ENCODE peak calls at places on chromosomes 2 and 18, in four cellular contexts. One of them, this sample, is unnamed.

GRCh38 chr18:69948919-69949537 is 1.4 kb upstream of the CD226 start:
- DNase-seq in T-cell: no peak
- DNase-seq in ovary: no peak
- DNase-seq in dermis microvascular lymphatic vessel endothelial cell: peak
- DNase-seq in this sample: no peak

GRCh38 chr2:20448246-20449046 is 1.6 kb downstream of the RHOB start:
- DNase-seq in T-cell: no peak
- DNase-seq in ovary: peak
- DNase-seq in dermis microvascular lymphatic vessel endothelial cell: peak
- DNase-seq in this sample: no peak

GRCh38 chr18:30093376-30093775 is 949.2 kb downstream of the DSC3 start:
- DNase-seq in T-cell: no peak
- DNase-seq in ovary: no peak
- DNase-seq in dermis microvascular lymphatic vessel endothelial cell: no peak
- DNase-seq in this sample: no peak

GRCh38 chr2:45938649-45939511 is 287.4 kb downstream of the PRKCE start:
- DNase-seq in T-cell: no peak
- DNase-seq in ovary: peak
- DNase-seq in dermis microvascular lymphatic vessel endothelial cell: peak
- DNase-seq in this sample: peak

GRCh38 chr2:202164409-202164808 is 74.0 kb downstream of the SUMO1 start:
- DNase-seq in T-cell: no peak
- DNase-seq in ovary: no peak
- DNase-seq in dermis microvascular lymphatic vessel endothelial cell: no peak
- DNase-seq in this sample: no peak

GRCh38 chr2:209382775-209383174 is 41.1 kb upstream of the MAP2 start:
- DNase-seq in T-cell: no peak
- DNase-seq in ovary: no peak
- DNase-seq in dermis microvascular lymphatic vessel endothelial cell: no peak
- DNase-seq in this sample: no peak

GRCh38 chr2:8754056-8754790 is 72.4 kb downstream of the ID2 start:
- DNase-seq in T-cell: no peak
- DNase-seq in ovary: no peak
- DNase-seq in dermis microvascular lymphatic vessel endothelial cell: no peak
- DNase-seq in this sample: no peak

GRCh38 chr2:239983004-239983778 is 42.0 kb downstream of the NDUFA10 start:
- DNase-seq in T-cell: no peak
- DNase-seq in ovary: no peak
- DNase-seq in dermis microvascular lymphatic vessel endothelial cell: no peak
- DNase-seq in this sample: no peak

GRCh38 chr2:154457291-154457690 is 241.2 kb upstream of the KCNJ3 start:
- DNase-seq in T-cell: no peak
- DNase-seq in ovary: no peak
- DNase-seq in dermis microvascular lymphatic vessel endothelial cell: no peak
- DNase-seq in this sample: no peak

GRCh38 chr18:37383036-37383788 is 182.4 kb downstream of the CELF4 start:
- DNase-seq in T-cell: no peak
- DNase-seq in ovary: no peak
- DNase-seq in dermis microvascular lymphatic vessel endothelial cell: no peak
- DNase-seq in this sample: no peak

GRCh38 chr18:75132931-75133525 is 75.9 kb downstream of the PTGR3 start:
- DNase-seq in T-cell: no peak
- DNase-seq in ovary: no peak
- DNase-seq in dermis microvascular lymphatic vessel endothelial cell: no peak
- DNase-seq in this sample: no peak

GRCh38 chr2:1153959-1154358 is 203.3 kb downstream of the SNTG2 start:
- DNase-seq in T-cell: no peak
- DNase-seq in ovary: no peak
- DNase-seq in dermis microvascular lymphatic vessel endothelial cell: no peak
- DNase-seq in this sample: no peak

GRCh38 chr2:12797815-12798214 is 81.1 kb downstream of the TRIB2 start:
- DNase-seq in T-cell: no peak
- DNase-seq in ovary: no peak
- DNase-seq in dermis microvascular lymphatic vessel endothelial cell: peak
- DNase-seq in this sample: no peak

GRCh38 chr2:71536311-71536710 is 83.0 kb downstream of the DYSF start:
- DNase-seq in T-cell: no peak
- DNase-seq in ovary: no peak
- DNase-seq in dermis microvascular lymphatic vessel endothelial cell: no peak
- DNase-seq in this sample: peak

GRCh38 chr18:48719988-48720654 is 181.3 kb downstream of the CTIF start:
- DNase-seq in T-cell: no peak
- DNase-seq in ovary: no peak
- DNase-seq in dermis microvascular lymphatic vessel endothelial cell: no peak
- DNase-seq in this sample: no peak

GRCh38 chr2:151338115-151338514 is 19.3 kb upstream of the TNFAIP6 start:
- DNase-seq in T-cell: no peak
- DNase-seq in ovary: no peak
- DNase-seq in dermis microvascular lymphatic vessel endothelial cell: no peak
- DNase-seq in this sample: no peak

GRCh38 chr2:98412751-98413445 is 31.8 kb upstream of the INPP4A start:
- DNase-seq in T-cell: peak
- DNase-seq in ovary: no peak
- DNase-seq in dermis microvascular lymphatic vessel endothelial cell: peak
- DNase-seq in this sample: no peak

GRCh38 chr18:23664674-23665073 is 2.0 kb upstream of the ANKRD29 start:
- DNase-seq in T-cell: no peak
- DNase-seq in ovary: no peak
- DNase-seq in dermis microvascular lymphatic vessel endothelial cell: no peak
- DNase-seq in this sample: no peak

GRCh38 chr2:105329197-105329554 is 359 bp downstream of the TGFBRAP1 start:
- DNase-seq in T-cell: no peak
- DNase-seq in ovary: peak
- DNase-seq in dermis microvascular lymphatic vessel endothelial cell: peak
- DNase-seq in this sample: peak

GRCh38 chr2:217684431-217685254 is 318.2 kb downstream of the TNS1 start:
- DNase-seq in T-cell: no peak
- DNase-seq in ovary: no peak
- DNase-seq in dermis microvascular lymphatic vessel endothelial cell: no peak
- DNase-seq in this sample: no peak

GRCh38 chr2:224915126-224915525 is 127.1 kb downstream of the DOCK10 start:
- DNase-seq in T-cell: no peak
- DNase-seq in ovary: no peak
- DNase-seq in dermis microvascular lymphatic vessel endothelial cell: peak
- DNase-seq in this sample: no peak

GRCh38 chr2:236578980-236579745 is 9.5 kb downstream of the ACKR3 start:
- DNase-seq in T-cell: no peak
- DNase-seq in ovary: no peak
- DNase-seq in dermis microvascular lymphatic vessel endothelial cell: no peak
- DNase-seq in this sample: no peak

GRCh38 chr2:186629245-186629996 is 39.6 kb downstream of the ITGAV start:
- DNase-seq in T-cell: no peak
- DNase-seq in ovary: no peak
- DNase-seq in dermis microvascular lymphatic vessel endothelial cell: no peak
- DNase-seq in this sample: no peak

GRCh38 chr2:25331686-25332365 is 9.9 kb downstream of the DNMT3A start:
- DNase-seq in T-cell: no peak
- DNase-seq in ovary: peak
- DNase-seq in dermis microvascular lymphatic vessel endothelial cell: no peak
- DNase-seq in this sample: no peak

GRCh38 chr18:8116346-8117007 is 492.8 kb upstream of the RAB12 start:
- DNase-seq in T-cell: no peak
- DNase-seq in ovary: no peak
- DNase-seq in dermis microvascular lymphatic vessel endothelial cell: no peak
- DNase-seq in this sample: no peak

GRCh38 chr2:26178746-26179436 is 6.0 kb downstream of the GAREM2 start:
- DNase-seq in T-cell: no peak
- DNase-seq in ovary: peak
- DNase-seq in dermis microvascular lymphatic vessel endothelial cell: peak
- DNase-seq in this sample: no peak

GRCh38 chr2:8416836-8417832 is 264.7 kb upstream of the ID2 start:
- DNase-seq in T-cell: no peak
- DNase-seq in ovary: no peak
- DNase-seq in dermis microvascular lymphatic vessel endothelial cell: no peak
- DNase-seq in this sample: no peak

GRCh38 chr2:103166406-103167324 is 404.8 kb downstream of the TMEM182 start:
- DNase-seq in T-cell: no peak
- DNase-seq in ovary: no peak
- DNase-seq in dermis microvascular lymphatic vessel endothelial cell: no peak
- DNase-seq in this sample: no peak

GRCh38 chr2:184394642-184395041 is 203.7 kb upstream of the ZNF804A start:
- DNase-seq in T-cell: no peak
- DNase-seq in ovary: no peak
- DNase-seq in dermis microvascular lymphatic vessel endothelial cell: no peak
- DNase-seq in this sample: no peak

GRCh38 chr2:69092857-69093256 is 79.9 kb downstream of the ANTXR1 start:
- DNase-seq in T-cell: no peak
- DNase-seq in ovary: no peak
- DNase-seq in dermis microvascular lymphatic vessel endothelial cell: no peak
- DNase-seq in this sample: no peak

GRCh38 chr18:23179416-23179815 is 44.1 kb downstream of the CABLES1 start:
- DNase-seq in T-cell: no peak
- DNase-seq in ovary: no peak
- DNase-seq in dermis microvascular lymphatic vessel endothelial cell: no peak
- DNase-seq in this sample: no peak

GRCh38 chr2:238104521-238105311 is 4.6 kb downstream of the ESPNL start:
- DNase-seq in T-cell: no peak
- DNase-seq in ovary: no peak
- DNase-seq in dermis microvascular lymphatic vessel endothelial cell: no peak
- DNase-seq in this sample: peak

GRCh38 chr2:43343573-43344304 is 117.3 kb upstream of the ZFP36L2 start:
- DNase-seq in T-cell: no peak
- DNase-seq in ovary: peak
- DNase-seq in dermis microvascular lymphatic vessel endothelial cell: peak
- DNase-seq in this sample: peak